ENCODE peak calls at places on chromosomes 2 and 18, in nine cellular contexts. One of them, this sample, is unnamed.

GRCh38 chr2:145235312-145235711 is 715.4 kb upstream of the ZEB2 start:
- DNase-seq in OCI-LY7: no peak
- DNase-seq in H9: no peak
- DNase-seq in fibroblast of lung: no peak
- DNase-seq in IMR-90: no peak
- DNase-seq in GM23338: no peak
- DNase-seq in A549: no peak
- DNase-seq in PC-3: no peak
- DNase-seq in H1: no peak
- DNase-seq in this sample: no peak

GRCh38 chr2:73239776-73240175 is 5.7 kb downstream of the CCT7 start:
- DNase-seq in PC-3: peak
- DNase-seq in fibroblast of lung: peak
- DNase-seq in H9: no peak
- DNase-seq in OCI-LY7: no peak
- DNase-seq in A549: no peak
- DNase-seq in H1: no peak
- DNase-seq in IMR-90: peak
- DNase-seq in GM23338: no peak
- DNase-seq in this sample: no peak

GRCh38 chr2:208880171-208880570 is 473.6 kb downstream of the PTH2R start:
- DNase-seq in PC-3: no peak
- DNase-seq in A549: no peak
- DNase-seq in H1: no peak
- DNase-seq in H9: no peak
- DNase-seq in GM23338: no peak
- DNase-seq in OCI-LY7: no peak
- DNase-seq in IMR-90: no peak
- DNase-seq in fibroblast of lung: no peak
- DNase-seq in this sample: no peak

GRCh38 chr2:23486676-23487075 is 101.7 kb downstream of the KLHL29 start:
- DNase-seq in PC-3: no peak
- DNase-seq in A549: no peak
- DNase-seq in H1: no peak
- DNase-seq in GM23338: no peak
- DNase-seq in OCI-LY7: no peak
- DNase-seq in H9: no peak
- DNase-seq in IMR-90: peak
- DNase-seq in fibroblast of lung: peak
- DNase-seq in this sample: no peak

GRCh38 chr2:72694715-72695496 is 130.9 kb downstream of the EXOC6B start:
- DNase-seq in H9: no peak
- DNase-seq in IMR-90: peak
- DNase-seq in OCI-LY7: no peak
- DNase-seq in GM23338: peak
- DNase-seq in fibroblast of lung: peak
- DNase-seq in H1: no peak
- DNase-seq in PC-3: no peak
- DNase-seq in A549: peak
- DNase-seq in this sample: no peak

GRCh38 chr2:191907545-191907944 is 60.7 kb upstream of the CAVIN2 start:
- DNase-seq in fibroblast of lung: no peak
- DNase-seq in OCI-LY7: no peak
- DNase-seq in PC-3: no peak
- DNase-seq in A549: no peak
- DNase-seq in H9: no peak
- DNase-seq in IMR-90: no peak
- DNase-seq in H1: no peak
- DNase-seq in GM23338: no peak
- DNase-seq in this sample: no peak

GRCh38 chr2:239378918-239379640 is 21.7 kb downstream of the HDAC4 start:
- DNase-seq in H9: no peak
- DNase-seq in H1: no peak
- DNase-seq in PC-3: no peak
- DNase-seq in A549: no peak
- DNase-seq in fibroblast of lung: no peak
- DNase-seq in GM23338: no peak
- DNase-seq in IMR-90: no peak
- DNase-seq in OCI-LY7: no peak
- DNase-seq in this sample: no peak

GRCh38 chr18:79991494-79991893 is 3.1 kb upstream of the TXNL4A start:
- DNase-seq in PC-3: peak
- DNase-seq in OCI-LY7: no peak
- DNase-seq in A549: no peak
- DNase-seq in GM23338: no peak
- DNase-seq in fibroblast of lung: no peak
- DNase-seq in H1: no peak
- DNase-seq in IMR-90: no peak
- DNase-seq in H9: no peak
- DNase-seq in this sample: no peak

GRCh38 chr2:241378816-241379215 is 22.7 kb downstream of the FARP2 start:
- DNase-seq in OCI-LY7: no peak
- DNase-seq in PC-3: no peak
- DNase-seq in H1: no peak
- DNase-seq in fibroblast of lung: peak
- DNase-seq in IMR-90: peak
- DNase-seq in A549: no peak
- DNase-seq in GM23338: no peak
- DNase-seq in H9: no peak
- DNase-seq in this sample: peak

GRCh38 chr2:64363848-64364247 is 90.1 kb upstream of the LGALSL start:
- DNase-seq in H1: no peak
- DNase-seq in GM23338: peak
- DNase-seq in PC-3: peak
- DNase-seq in fibroblast of lung: no peak
- DNase-seq in OCI-LY7: peak
- DNase-seq in IMR-90: no peak
- DNase-seq in H9: peak
- DNase-seq in A549: no peak
- DNase-seq in this sample: peak

GRCh38 chr2:173159794-173160463 is 84.3 kb downstream of the MAP3K20 start:
- DNase-seq in PC-3: peak
- DNase-seq in GM23338: peak
- DNase-seq in IMR-90: peak
- DNase-seq in H9: peak
- DNase-seq in OCI-LY7: no peak
- DNase-seq in fibroblast of lung: peak
- DNase-seq in A549: peak
- DNase-seq in H1: no peak
- DNase-seq in this sample: no peak

GRCh38 chr18:8798996-8799395 is 93.6 kb downstream of the MTCL1 start:
- DNase-seq in fibroblast of lung: no peak
- DNase-seq in GM23338: no peak
- DNase-seq in H1: no peak
- DNase-seq in H9: no peak
- DNase-seq in OCI-LY7: no peak
- DNase-seq in A549: peak
- DNase-seq in IMR-90: no peak
- DNase-seq in PC-3: peak
- DNase-seq in this sample: no peak

GRCh38 chr2:161243873-161244272 is 64.4 kb upstream of the PSMD14 start:
- DNase-seq in IMR-90: no peak
- DNase-seq in fibroblast of lung: no peak
- DNase-seq in H9: no peak
- DNase-seq in H1: no peak
- DNase-seq in GM23338: peak
- DNase-seq in PC-3: no peak
- DNase-seq in A549: no peak
- DNase-seq in OCI-LY7: peak
- DNase-seq in this sample: peak

GRCh38 chr2:161245671-161246070 is 62.6 kb upstream of the PSMD14 start:
- DNase-seq in H9: no peak
- DNase-seq in GM23338: no peak
- DNase-seq in PC-3: no peak
- DNase-seq in fibroblast of lung: no peak
- DNase-seq in IMR-90: no peak
- DNase-seq in A549: no peak
- DNase-seq in H1: no peak
- DNase-seq in OCI-LY7: no peak
- DNase-seq in this sample: peak

GRCh38 chr2:161243312-161243711 is 64.9 kb upstream of the PSMD14 start:
- DNase-seq in fibroblast of lung: no peak
- DNase-seq in H9: no peak
- DNase-seq in IMR-90: no peak
- DNase-seq in GM23338: peak
- DNase-seq in PC-3: no peak
- DNase-seq in OCI-LY7: peak
- DNase-seq in A549: no peak
- DNase-seq in H1: no peak
- DNase-seq in this sample: peak

GRCh38 chr2:161246301-161246700 is 61.9 kb upstream of the PSMD14 start:
- DNase-seq in H9: no peak
- DNase-seq in IMR-90: no peak
- DNase-seq in GM23338: peak
- DNase-seq in H1: no peak
- DNase-seq in A549: no peak
- DNase-seq in PC-3: no peak
- DNase-seq in fibroblast of lung: no peak
- DNase-seq in OCI-LY7: no peak
- DNase-seq in this sample: peak

GRCh38 chr2:161245237-161245505 is 63.1 kb upstream of the PSMD14 start:
- DNase-seq in H1: no peak
- DNase-seq in fibroblast of lung: no peak
- DNase-seq in OCI-LY7: no peak
- DNase-seq in PC-3: no peak
- DNase-seq in IMR-90: no peak
- DNase-seq in GM23338: no peak
- DNase-seq in H9: no peak
- DNase-seq in A549: no peak
- DNase-seq in this sample: peak
- H3K4me2 ChIP-seq in H1: peak
- H3K4me2 ChIP-seq in fibroblast of lung: no peak
- H3K4me2 ChIP-seq in OCI-LY7: peak
- H3K4me2 ChIP-seq in PC-3: peak
- H3K4me2 ChIP-seq in IMR-90: no peak
- H3K4me2 ChIP-seq in GM23338: peak
- H3K4me2 ChIP-seq in H9: peak
- H3K4me2 ChIP-seq in A549: peak
- H3K4me2 ChIP-seq in this sample: peak

GRCh38 chr2:196278491-196278911 is 107.1 kb upstream of the STK17B start:
- DNase-seq in fibroblast of lung: peak
- DNase-seq in PC-3: peak
- DNase-seq in A549: no peak
- DNase-seq in H9: no peak
- DNase-seq in GM23338: no peak
- DNase-seq in OCI-LY7: no peak
- DNase-seq in H1: no peak
- DNase-seq in IMR-90: peak
- DNase-seq in this sample: no peak
- H3K4me2 ChIP-seq in fibroblast of lung: no peak
- H3K4me2 ChIP-seq in PC-3: peak
- H3K4me2 ChIP-seq in A549: no peak
- H3K4me2 ChIP-seq in H9: no peak
- H3K4me2 ChIP-seq in GM23338: no peak
- H3K4me2 ChIP-seq in OCI-LY7: no peak
- H3K4me2 ChIP-seq in H1: no peak
- H3K4me2 ChIP-seq in IMR-90: no peak
- H3K4me2 ChIP-seq in this sample: no peak

DNA sequence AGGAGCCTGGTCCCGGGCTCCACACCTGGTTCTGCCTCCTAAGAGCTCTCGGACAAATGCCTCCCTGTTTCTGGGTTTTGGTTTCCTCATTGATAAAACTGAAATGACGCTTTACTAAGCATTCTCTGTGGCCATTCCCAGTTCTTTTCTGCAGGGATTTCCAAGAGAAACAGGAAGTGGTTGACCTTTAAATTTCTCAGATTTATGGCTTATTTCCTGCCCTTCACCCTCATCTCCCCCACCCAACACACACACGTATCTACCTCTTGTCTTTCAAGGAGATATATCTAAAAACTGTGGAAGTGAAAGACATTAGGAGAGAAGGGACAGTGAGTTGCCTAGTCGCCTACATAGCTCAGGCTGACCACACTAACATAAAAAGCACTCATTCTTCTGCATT is 53.0 kb downstream of the PIEZO2 start:
- DNase-seq in OCI-LY7: no peak
- DNase-seq in fibroblast of lung: no peak
- DNase-seq in H9: no peak
- DNase-seq in PC-3: no peak
- DNase-seq in H1: no peak
- DNase-seq in GM23338: no peak
- DNase-seq in IMR-90: no peak
- DNase-seq in A549: no peak
- DNase-seq in this sample: no peak
- H3K4me2 ChIP-seq in OCI-LY7: no peak
- H3K4me2 ChIP-seq in fibroblast of lung: peak
- H3K4me2 ChIP-seq in H9: no peak
- H3K4me2 ChIP-seq in PC-3: no peak
- H3K4me2 ChIP-seq in H1: no peak
- H3K4me2 ChIP-seq in GM23338: no peak
- H3K4me2 ChIP-seq in IMR-90: no peak
- H3K4me2 ChIP-seq in A549: no peak
- H3K4me2 ChIP-seq in this sample: no peak

GRCh38 chr2:230668184-230668938 is 44.3 kb upstream of the CAB39 start:
- DNase-seq in GM23338: no peak
- DNase-seq in OCI-LY7: peak
- DNase-seq in PC-3: no peak
- DNase-seq in H1: no peak
- DNase-seq in A549: no peak
- DNase-seq in IMR-90: peak
- DNase-seq in H9: no peak
- DNase-seq in fibroblast of lung: peak
- DNase-seq in this sample: peak

GRCh38 chr2:230666885-230667712 is 45.5 kb upstream of the CAB39 start:
- DNase-seq in GM23338: no peak
- DNase-seq in H1: no peak
- DNase-seq in A549: no peak
- DNase-seq in IMR-90: peak
- DNase-seq in OCI-LY7: no peak
- DNase-seq in H9: peak
- DNase-seq in fibroblast of lung: peak
- DNase-seq in PC-3: peak
- DNase-seq in this sample: no peak

GRCh38 chr2:230671117-230671516 is 41.5 kb upstream of the CAB39 start:
- DNase-seq in GM23338: no peak
- DNase-seq in A549: no peak
- DNase-seq in H9: no peak
- DNase-seq in IMR-90: peak
- DNase-seq in OCI-LY7: no peak
- DNase-seq in fibroblast of lung: peak
- DNase-seq in PC-3: peak
- DNase-seq in H1: no peak
- DNase-seq in this sample: no peak

GRCh38 chr2:230669386-230669935 is 43.2 kb upstream of the CAB39 start:
- DNase-seq in IMR-90: no peak
- DNase-seq in H1: no peak
- DNase-seq in A549: no peak
- DNase-seq in fibroblast of lung: peak
- DNase-seq in H9: no peak
- DNase-seq in PC-3: no peak
- DNase-seq in OCI-LY7: no peak
- DNase-seq in GM23338: no peak
- DNase-seq in this sample: no peak

DNA sequence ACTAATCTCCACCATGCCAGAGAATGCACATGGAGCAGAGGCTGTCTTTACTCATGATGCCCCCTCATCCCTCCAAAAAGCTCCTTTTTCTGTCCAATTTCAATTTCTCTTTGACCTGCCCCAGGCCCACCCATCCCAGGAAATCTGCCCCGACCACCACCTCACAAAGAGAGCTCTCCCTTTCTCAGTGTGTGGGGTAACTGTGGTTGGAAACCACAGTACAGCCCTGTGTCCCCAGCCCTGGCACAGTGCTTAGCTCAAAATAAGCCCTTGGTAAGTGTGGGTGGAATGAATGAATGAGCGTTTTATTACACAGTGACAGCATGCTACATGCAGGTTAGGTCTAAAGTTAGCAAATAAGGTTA is 43.7 kb upstream of the CAB39 start:
- DNase-seq in OCI-LY7: no peak
- DNase-seq in H1: no peak
- DNase-seq in fibroblast of lung: no peak
- DNase-seq in A549: no peak
- DNase-seq in H9: no peak
- DNase-seq in PC-3: no peak
- DNase-seq in GM23338: no peak
- DNase-seq in IMR-90: no peak
- DNase-seq in this sample: no peak
- H3K4me2 ChIP-seq in OCI-LY7: peak
- H3K4me2 ChIP-seq in H1: no peak
- H3K4me2 ChIP-seq in fibroblast of lung: no peak
- H3K4me2 ChIP-seq in A549: no peak
- H3K4me2 ChIP-seq in H9: no peak
- H3K4me2 ChIP-seq in PC-3: no peak
- H3K4me2 ChIP-seq in GM23338: no peak
- H3K4me2 ChIP-seq in IMR-90: no peak
- H3K4me2 ChIP-seq in this sample: peak

This sample was measured in Karpas-422.